ENCODE peak calls at places on chromosomes 5 and 9, in six cellular contexts. One of them, this sample, is unnamed.

GRCh38 chr9:110015759-110016158 is 192.2 kb downstream of the C9orf152 start:
- DNase-seq in HFFc6: peak
- DNase-seq in T-helper 17 cell: no peak
- DNase-seq in GM04503: no peak
- DNase-seq in hypothalamus: no peak
- DNase-seq in T-helper 1 cell: no peak
- DNase-seq in this sample: no peak

GRCh38 chr9:122158202-122158601 is 1.4 kb downstream of the NDUFA8 start:
- DNase-seq in HFFc6: peak
- DNase-seq in T-helper 17 cell: no peak
- DNase-seq in GM04503: no peak
- DNase-seq in hypothalamus: no peak
- DNase-seq in T-helper 1 cell: peak
- DNase-seq in this sample: peak

GRCh38 chr5:50975840-50976239 is 309.4 kb downstream of the PARP8 start:
- DNase-seq in HFFc6: no peak
- DNase-seq in T-helper 17 cell: no peak
- DNase-seq in GM04503: no peak
- DNase-seq in hypothalamus: no peak
- DNase-seq in T-helper 1 cell: no peak
- DNase-seq in this sample: no peak

GRCh38 chr5:19880430-19880829 is 107.6 kb downstream of the CDH18 start:
- DNase-seq in HFFc6: no peak
- DNase-seq in T-helper 17 cell: no peak
- DNase-seq in GM04503: no peak
- DNase-seq in hypothalamus: no peak
- DNase-seq in T-helper 1 cell: no peak
- DNase-seq in this sample: peak

GRCh38 chr5:90015584-90016018 is 394.0 kb downstream of the CETN3 start:
- DNase-seq in HFFc6: no peak
- DNase-seq in T-helper 17 cell: no peak
- DNase-seq in GM04503: no peak
- DNase-seq in hypothalamus: no peak
- DNase-seq in T-helper 1 cell: no peak
- DNase-seq in this sample: no peak

GRCh38 chr5:32098806-32099435 is 75.2 kb downstream of the GOLPH3 start:
- DNase-seq in HFFc6: no peak
- DNase-seq in T-helper 17 cell: no peak
- DNase-seq in GM04503: no peak
- DNase-seq in hypothalamus: no peak
- DNase-seq in T-helper 1 cell: no peak
- DNase-seq in this sample: no peak

GRCh38 chr5:168179185-168179584 is 112.3 kb upstream of the WWC1 start:
- DNase-seq in HFFc6: no peak
- DNase-seq in T-helper 17 cell: no peak
- DNase-seq in GM04503: no peak
- DNase-seq in hypothalamus: no peak
- DNase-seq in T-helper 1 cell: no peak
- DNase-seq in this sample: no peak

GRCh38 chr9:118038713-118039112 is 334.5 kb downstream of the TLR4 start:
- DNase-seq in HFFc6: no peak
- DNase-seq in T-helper 17 cell: no peak
- DNase-seq in GM04503: no peak
- DNase-seq in hypothalamus: no peak
- DNase-seq in T-helper 1 cell: no peak
- DNase-seq in this sample: no peak

GRCh38 chr5:26569929-26570258 is 468.5 kb downstream of the CDH9 start:
- DNase-seq in HFFc6: no peak
- DNase-seq in T-helper 17 cell: no peak
- DNase-seq in GM04503: no peak
- DNase-seq in hypothalamus: no peak
- DNase-seq in T-helper 1 cell: no peak
- DNase-seq in this sample: no peak

GRCh38 chr5:26763151-26763550 is 275.2 kb downstream of the CDH9 start:
- DNase-seq in HFFc6: no peak
- DNase-seq in T-helper 17 cell: no peak
- DNase-seq in GM04503: no peak
- DNase-seq in hypothalamus: no peak
- DNase-seq in T-helper 1 cell: no peak
- DNase-seq in this sample: no peak

GRCh38 chr5:151171521-151171920 is 13.9 kb upstream of the ANXA6 start:
- DNase-seq in HFFc6: no peak
- DNase-seq in T-helper 17 cell: no peak
- DNase-seq in GM04503: no peak
- DNase-seq in hypothalamus: no peak
- DNase-seq in T-helper 1 cell: no peak
- DNase-seq in this sample: no peak

GRCh38 chr9:114278881-114279570 is 43.9 kb upstream of the ORM1 start:
- DNase-seq in HFFc6: peak
- DNase-seq in T-helper 17 cell: no peak
- DNase-seq in GM04503: no peak
- DNase-seq in hypothalamus: no peak
- DNase-seq in T-helper 1 cell: no peak
- DNase-seq in this sample: no peak

GRCh38 chr5:14267166-14267838 is 124.2 kb downstream of the TRIO start:
- DNase-seq in HFFc6: peak
- DNase-seq in T-helper 17 cell: no peak
- DNase-seq in GM04503: no peak
- DNase-seq in hypothalamus: no peak
- DNase-seq in T-helper 1 cell: no peak
- DNase-seq in this sample: no peak

GRCh38 chr9:14313378-14313940 is 482 bp downstream of the NFIB start:
- DNase-seq in HFFc6: no peak
- DNase-seq in T-helper 17 cell: no peak
- DNase-seq in GM04503: no peak
- DNase-seq in hypothalamus: no peak
- DNase-seq in T-helper 1 cell: no peak
- DNase-seq in this sample: no peak

GRCh38 chr9:95085861-95086563 is 231.5 kb downstream of the FANCC start:
- DNase-seq in HFFc6: no peak
- DNase-seq in T-helper 17 cell: no peak
- DNase-seq in GM04503: no peak
- DNase-seq in hypothalamus: no peak
- DNase-seq in T-helper 1 cell: no peak
- DNase-seq in this sample: no peak

GRCh38 chr5:132067451-132067850 is 6.1 kb upstream of the CSF2 start:
- DNase-seq in HFFc6: no peak
- DNase-seq in T-helper 17 cell: no peak
- DNase-seq in GM04503: no peak
- DNase-seq in hypothalamus: no peak
- DNase-seq in T-helper 1 cell: no peak
- DNase-seq in this sample: no peak

GRCh38 chr9:36788534-36788933 is 215.8 kb downstream of the MELK start:
- DNase-seq in HFFc6: no peak
- DNase-seq in T-helper 17 cell: no peak
- DNase-seq in GM04503: no peak
- DNase-seq in hypothalamus: no peak
- DNase-seq in T-helper 1 cell: no peak
- DNase-seq in this sample: no peak

GRCh38 chr9:8816361-8816760 is 1016.8 kb upstream of the DMAC1 start:
- DNase-seq in HFFc6: no peak
- DNase-seq in T-helper 17 cell: no peak
- DNase-seq in GM04503: no peak
- DNase-seq in hypothalamus: no peak
- DNase-seq in T-helper 1 cell: no peak
- DNase-seq in this sample: no peak